ENCODE peak calls at places on chromosomes 2 and 18, in six cellular contexts. One of them, this sample, is unnamed.
A peak's percentile ranks its signal among the peaks of the same experiment; 100 is the strongest.

GRCh38 chr2:108889907-108890306 is 99.1 kb downstream of the EDAR start:
- DNase-seq in A549: no peak
- DNase-seq in CD4-positive, alpha-beta memory T cell: no peak
- DNase-seq in LNCaP clone FGC: no peak
- DNase-seq in activated naive CD8-positive, alpha-beta T cell treated with anti-CD3 and anti-CD28 coated beads for 36 hours: no peak
- DNase-seq in KBM-7: no peak
- DNase-seq in this sample: no peak

GRCh38 chr2:10062931-10063365 is 17.3 kb downstream of the CYS1 start:
- DNase-seq in A549: no peak
- DNase-seq in CD4-positive, alpha-beta memory T cell: no peak
- DNase-seq in LNCaP clone FGC: no peak
- DNase-seq in activated naive CD8-positive, alpha-beta T cell treated with anti-CD3 and anti-CD28 coated beads for 36 hours: no peak
- DNase-seq in KBM-7: no peak
- DNase-seq in this sample: no peak

GRCh38 chr2:167383610-167384194 is 495.4 kb downstream of the XIRP2 start:
- DNase-seq in A549: no peak
- DNase-seq in CD4-positive, alpha-beta memory T cell: no peak
- DNase-seq in LNCaP clone FGC: no peak
- DNase-seq in activated naive CD8-positive, alpha-beta T cell treated with anti-CD3 and anti-CD28 coated beads for 36 hours: no peak
- DNase-seq in KBM-7: no peak
- DNase-seq in this sample: no peak

GRCh38 chr2:174682578-174683391 is 81.5 kb downstream of the CHRNA1 start:
- DNase-seq in A549: peak; percentile 55
- DNase-seq in CD4-positive, alpha-beta memory T cell: peak; percentile 66
- DNase-seq in LNCaP clone FGC: no peak
- DNase-seq in activated naive CD8-positive, alpha-beta T cell treated with anti-CD3 and anti-CD28 coated beads for 36 hours: peak; percentile 66
- DNase-seq in KBM-7: peak; percentile 60
- DNase-seq in this sample: peak; percentile 8

GRCh38 chr18:12426924-12427323 is 19.2 kb downstream of the PRELID3A start:
- DNase-seq in A549: no peak
- DNase-seq in CD4-positive, alpha-beta memory T cell: no peak
- DNase-seq in LNCaP clone FGC: no peak
- DNase-seq in activated naive CD8-positive, alpha-beta T cell treated with anti-CD3 and anti-CD28 coated beads for 36 hours: no peak
- DNase-seq in KBM-7: no peak
- DNase-seq in this sample: no peak

GRCh38 chr18:46672062-46672970 is 15.3 kb upstream of the LOXHD1 start:
- DNase-seq in A549: no peak
- DNase-seq in CD4-positive, alpha-beta memory T cell: no peak
- DNase-seq in LNCaP clone FGC: no peak
- DNase-seq in activated naive CD8-positive, alpha-beta T cell treated with anti-CD3 and anti-CD28 coated beads for 36 hours: no peak
- DNase-seq in KBM-7: peak; percentile 12
- DNase-seq in this sample: no peak

GRCh38 chr2:102735431-102736130 is 26.2 kb upstream of the TMEM182 start:
- DNase-seq in A549: no peak
- DNase-seq in CD4-positive, alpha-beta memory T cell: no peak
- DNase-seq in LNCaP clone FGC: no peak
- DNase-seq in activated naive CD8-positive, alpha-beta T cell treated with anti-CD3 and anti-CD28 coated beads for 36 hours: no peak
- DNase-seq in KBM-7: peak; percentile 14
- DNase-seq in this sample: peak; percentile 14

GRCh38 chr18:48813833-48814489 is 136.8 kb downstream of the SMAD7 start:
- DNase-seq in A549: no peak
- DNase-seq in CD4-positive, alpha-beta memory T cell: peak; percentile 86
- DNase-seq in LNCaP clone FGC: no peak
- DNase-seq in activated naive CD8-positive, alpha-beta T cell treated with anti-CD3 and anti-CD28 coated beads for 36 hours: no peak
- DNase-seq in KBM-7: no peak
- DNase-seq in this sample: no peak

GRCh38 chr2:233700028-233700635 is 7.4 kb downstream of the UGT1A6 start:
- DNase-seq in A549: peak; percentile 61
- DNase-seq in CD4-positive, alpha-beta memory T cell: no peak
- DNase-seq in LNCaP clone FGC: peak; percentile 97
- DNase-seq in activated naive CD8-positive, alpha-beta T cell treated with anti-CD3 and anti-CD28 coated beads for 36 hours: no peak
- DNase-seq in KBM-7: peak; percentile 4
- DNase-seq in this sample: no peak

GRCh38 chr2:41737888-41738287 is 309.9 kb upstream of the PKDCC start:
- DNase-seq in A549: no peak
- DNase-seq in CD4-positive, alpha-beta memory T cell: no peak
- DNase-seq in LNCaP clone FGC: no peak
- DNase-seq in activated naive CD8-positive, alpha-beta T cell treated with anti-CD3 and anti-CD28 coated beads for 36 hours: no peak
- DNase-seq in KBM-7: no peak
- DNase-seq in this sample: no peak

GRCh38 chr2:44943031-44943692 is 1.7 kb downstream of the SIX3 start:
- DNase-seq in A549: no peak
- DNase-seq in CD4-positive, alpha-beta memory T cell: no peak
- DNase-seq in LNCaP clone FGC: no peak
- DNase-seq in activated naive CD8-positive, alpha-beta T cell treated with anti-CD3 and anti-CD28 coated beads for 36 hours: no peak
- DNase-seq in KBM-7: no peak
- DNase-seq in this sample: no peak

GRCh38 chr18:11651899-11652298 is 37.2 kb upstream of the GNAL start:
- DNase-seq in A549: no peak
- DNase-seq in CD4-positive, alpha-beta memory T cell: no peak
- DNase-seq in LNCaP clone FGC: no peak
- DNase-seq in activated naive CD8-positive, alpha-beta T cell treated with anti-CD3 and anti-CD28 coated beads for 36 hours: no peak
- DNase-seq in KBM-7: no peak
- DNase-seq in this sample: no peak

GRCh38 chr2:85852979-85853498 is 35.8 kb downstream of the ST3GAL5 start:
- DNase-seq in A549: no peak
- DNase-seq in CD4-positive, alpha-beta memory T cell: peak; percentile 88
- DNase-seq in LNCaP clone FGC: no peak
- DNase-seq in activated naive CD8-positive, alpha-beta T cell treated with anti-CD3 and anti-CD28 coated beads for 36 hours: peak; percentile 58
- DNase-seq in KBM-7: peak; percentile 27
- DNase-seq in this sample: no peak

This sample was measured in RPMI8226.